ENCODE peak calls at places on chromosomes 16 and 17, in four cellular contexts. U is endothelial cell, R is RWPE1, Q is Peyer's patch. T is an unnamed sample.

GRCh38 chr16:5432166-5432565 is 334.6 kb upstream of the EEF2KMT start:
- DNase-seq in U (no peak), Q (no peak), R (no peak), T (no peak)

GRCh38 chr17:4717791-4718190 is 7.4 kb downstream of the ARRB2 start:
- DNase-seq in U (no peak), Q (no peak), R (no peak), T (no peak)

GRCh38 chr16:82638095-82638798 is 11.5 kb downstream of the CDH13 start:
- DNase-seq in R (peak; percentile 36), U (no peak), Q (no peak), T (no peak)

GRCh38 chr17:77507116-77507885 is 366.5 kb downstream of the SEC14L1 start:
- DNase-seq in R (peak; percentile 39), Q (no peak), U (no peak), T (no peak)

GRCh38 chr16:76639685-76640289 is 362.6 kb downstream of the CNTNAP4 start:
- DNase-seq in U (no peak), Q (no peak), R (peak; percentile 18), T (no peak)

GRCh38 chr17:40122944-40123810 is 1.4 kb downstream of the MSL1 start:
- DNase-seq in R (peak; percentile 60), U (peak; percentile 50), Q (no peak), T (peak; percentile 47)

GRCh38 chr16:55370762-55371482 is 46.9 kb downstream of the IRX6 start:
- DNase-seq in Q (no peak), R (peak; percentile 64), U (peak; percentile 66), T (peak; percentile 19)

GRCh38 chr16:14132696-14133048 is 61.6 kb downstream of the MRTFB start:
- DNase-seq in U (no peak), Q (no peak), R (no peak), T (no peak)

GRCh38 chr17:48995871-48996695 is 1.1 kb upstream of the IGF2BP1 start:
- DNase-seq in U (peak; percentile 93), R (no peak), Q (no peak), T (no peak)

GRCh38 chr17:60594747-60595146 is 5.2 kb upstream of the PPM1D start:
- DNase-seq in Q (no peak), R (no peak), U (no peak), T (no peak)

GRCh38 chr17:27810211-27810901 is 10.0 kb upstream of the NOS2 start:
- DNase-seq in U (no peak), R (no peak), Q (no peak), T (no peak)

GRCh38 chr17:45160505-45161287 is 979 bp upstream of the HEXIM2 start:
- DNase-seq in Q (peak; percentile 65), U (peak; percentile 78), R (no peak), T (no peak)

GRCh38 chr16:82167670-82168069 is 2.4 kb downstream of the MPHOSPH6 start:
- DNase-seq in R (no peak), U (no peak), Q (no peak), T (no peak)

GRCh38 chr16:7513429-7513828 is 180.8 kb downstream of the RBFOX1 start:
- DNase-seq in R (no peak), Q (no peak), U (no peak), T (no peak)

GRCh38 chr16:28063047-28063521 is 430 bp downstream of the GSG1L start:
- DNase-seq in Q (no peak), R (no peak), U (peak; percentile 40), T (peak; percentile 59)

GRCh38 chr17:9367186-9367585 is 208.4 kb downstream of the STX8 start:
- DNase-seq in U (no peak), R (no peak), Q (no peak), T (no peak)

GRCh38 chr16:58442547-58442946 is 50.3 kb downstream of the GINS3 start:
- DNase-seq in U (no peak), Q (no peak), R (no peak), T (no peak)

GRCh38 chr17:31495049-31495885 is 103.8 kb downstream of the RAB11FIP4 start:
- DNase-seq in R (no peak), U (no peak), Q (peak; percentile 74), T (no peak)

GRCh38 chr16:57134982-57135381 is 42.6 kb downstream of the CPNE2 start:
- DNase-seq in R (no peak), Q (peak; percentile 53), U (no peak), T (no peak)

GRCh38 chr16:84599528-84600202 is 18.2 kb downstream of the COTL1 start:
- DNase-seq in R (no peak), U (peak; percentile 69), Q (peak; percentile 84), T (no peak)

GRCh38 chr17:19730829-19731228 is 14.4 kb upstream of the SLC47A2 start:
- DNase-seq in Q (no peak), R (no peak), U (no peak), T (no peak)

GRCh38 chr17:46056800-46057304 is 57.8 kb downstream of the STH start:
- DNase-seq in U (no peak), R (no peak), Q (no peak), T (no peak)

GRCh38 chr17:2749058-2749783 is at the start of gene CCDC92B:
- DNase-seq in R (no peak), U (no peak), Q (no peak), T (peak; percentile 84)

GRCh38 chr16:527015-527903 is at the start of gene CAPN15:
- DNase-seq in Q (peak; percentile 79), R (peak; percentile 69), U (peak; percentile 86), T (no peak)
- TF ChIP-seq CTCF in Q (peak; percentile 67), R (no peak), U (peak; percentile 19), T (no peak)

GRCh38 chr16:87418644-87419043 is 26.5 kb downstream of the MAP1LC3B start:
- DNase-seq in U (no peak), Q (no peak), R (no peak), T (no peak)

GRCh38 chr16:87419971-87420370 is 27.8 kb downstream of the MAP1LC3B start:
- DNase-seq in U (no peak), R (no peak), Q (no peak), T (no peak)

GRCh38 chr16:87421369-87421912 is 29.3 kb downstream of the MAP1LC3B start:
- DNase-seq in Q (no peak), R (no peak), U (no peak), T (no peak)

GRCh38 chr16:87422106-87422505 is 30.0 kb downstream of the MAP1LC3B start:
- DNase-seq in U (no peak), Q (no peak), R (no peak), T (no peak)

DNA sequence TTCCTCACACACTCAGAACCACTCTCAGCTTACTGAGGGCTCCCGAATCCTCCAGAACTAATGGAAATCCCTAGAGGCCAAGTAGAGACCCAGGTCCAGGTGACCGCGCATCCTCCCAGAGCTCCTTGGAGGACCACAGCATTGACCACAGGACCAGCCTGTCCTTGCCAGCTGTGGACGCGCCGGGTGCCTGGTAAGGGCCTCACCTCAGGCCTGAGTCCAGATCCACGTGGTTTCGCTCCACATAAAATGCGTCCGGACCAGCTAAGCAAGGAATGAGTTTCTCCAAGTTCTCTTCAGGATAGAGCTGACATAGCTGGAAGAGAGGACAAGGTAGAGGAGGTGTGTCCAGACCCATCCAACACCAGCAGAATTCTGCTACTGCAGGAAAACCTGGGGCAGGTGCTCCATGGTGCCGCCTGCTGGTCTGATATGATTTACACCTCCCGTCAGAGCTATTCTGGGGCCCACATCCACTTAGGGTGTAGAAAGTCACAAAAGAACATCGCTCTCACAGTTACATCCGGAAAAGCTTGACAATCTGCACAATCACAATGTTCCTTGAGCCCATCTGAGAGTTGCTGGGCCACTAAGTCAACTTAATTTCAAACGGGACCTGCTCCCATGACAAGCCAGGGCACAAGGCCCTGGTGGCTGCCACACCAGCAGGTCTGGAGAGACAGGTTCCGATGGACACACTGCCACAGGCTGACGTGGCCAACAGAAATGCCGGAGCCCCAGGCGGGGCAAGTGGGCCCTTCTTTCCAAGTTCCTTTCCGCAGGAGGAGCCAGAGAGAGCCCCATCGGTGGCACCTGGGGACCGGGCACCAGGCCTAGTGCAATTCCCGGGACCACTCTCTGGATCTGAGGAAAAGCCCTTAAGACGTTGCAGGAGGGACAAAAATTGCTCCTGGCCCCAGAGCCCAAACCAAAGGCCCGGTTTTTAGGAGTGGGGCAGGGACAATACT is 28.5 kb downstream of the MAP1LC3B start:
- DNase-seq in R (no peak), Q (no peak), U (no peak), T (no peak)
- TF ChIP-seq CTCF in R (no peak), Q (peak; percentile 31), U (peak; percentile 25), T (peak; percentile 3)

GRCh38 chr16:3003582-3004270 is 9.0 kb upstream of the CLDN9 start:
- DNase-seq in Q (peak; percentile 95), R (peak; percentile 99), U (peak; percentile 95), T (peak; percentile 94)
- TF ChIP-seq CTCF in Q (peak; percentile 86), R (peak; percentile 86), U (peak; percentile 14), T (peak; percentile 61)

DNA sequence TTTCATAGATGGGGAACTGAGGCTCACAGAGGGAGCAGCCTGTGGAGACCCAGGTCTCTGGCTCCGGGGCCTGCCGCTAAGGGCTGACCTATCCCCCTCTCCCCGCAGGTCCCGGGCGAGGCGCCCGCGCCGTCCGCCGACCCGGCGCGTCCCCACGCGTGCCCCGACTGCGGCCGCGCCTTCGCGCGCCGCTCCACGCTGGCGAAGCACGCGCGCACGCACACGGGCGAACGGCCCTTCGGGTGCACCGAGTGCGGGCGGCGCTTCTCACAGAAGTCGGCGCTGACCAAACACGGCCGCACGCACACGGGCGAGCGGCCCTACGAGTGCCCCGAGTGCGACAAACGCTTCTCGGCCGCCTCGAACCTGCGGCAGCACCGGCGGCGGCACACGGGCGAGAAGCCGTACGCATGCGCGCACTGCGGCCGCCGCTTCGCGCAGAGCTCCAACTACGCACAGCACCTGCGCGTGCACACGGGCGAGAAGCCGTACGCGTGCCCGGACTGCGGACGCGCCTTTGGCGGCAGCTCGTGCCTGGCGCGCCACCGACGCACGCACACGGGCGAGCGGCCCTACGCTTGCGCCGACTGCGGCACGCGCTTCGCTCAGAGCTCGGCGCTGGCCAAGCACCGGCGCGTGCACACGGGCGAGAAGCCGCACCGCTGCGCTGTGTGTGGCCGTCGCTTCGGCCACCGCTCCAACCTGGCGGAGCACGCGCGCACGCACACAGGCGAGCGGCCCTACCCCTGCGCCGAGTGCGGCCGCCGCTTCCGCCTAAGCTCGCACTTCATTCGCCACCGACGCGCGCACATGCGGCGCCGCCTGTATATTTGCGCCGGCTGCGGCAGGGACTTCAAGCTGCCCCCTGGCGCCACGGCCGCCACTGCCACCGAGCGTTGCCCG is 10.3 kb downstream of the ZNF771 start:
- DNase-seq in U (peak; percentile 80), Q (peak; percentile 75), R (peak; percentile 80), T (no peak)
- TF ChIP-seq CTCF in U (no peak), Q (peak; percentile 39), R (no peak), T (no peak)

DNA sequence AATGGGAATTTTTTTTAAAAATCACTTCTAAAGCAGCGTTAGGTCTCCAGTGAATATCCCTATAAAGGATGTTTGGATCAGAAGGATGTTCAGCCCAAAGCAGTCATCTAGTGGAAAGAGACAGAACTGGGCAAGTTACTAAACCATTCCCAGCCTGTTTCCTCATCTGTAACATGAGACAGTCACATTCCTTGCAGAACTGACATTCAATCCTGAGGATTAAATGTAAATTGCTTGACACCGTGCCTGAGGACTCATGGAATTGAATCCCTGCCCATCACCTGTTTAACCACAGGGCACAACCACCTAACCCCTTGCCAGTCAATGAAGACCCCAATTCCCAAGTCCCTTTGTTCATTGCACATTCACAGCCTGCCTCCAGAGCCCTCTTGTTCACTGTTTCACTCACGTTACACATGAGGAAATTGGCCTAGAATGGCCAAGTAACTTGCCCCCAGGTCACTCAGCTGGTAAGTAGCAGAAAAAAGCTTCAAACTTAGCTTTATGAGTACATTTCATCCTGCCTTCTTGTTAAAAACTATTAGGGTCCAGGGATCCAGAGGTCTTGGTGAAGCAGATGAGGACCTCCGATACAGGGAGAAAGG is 1.4 kb downstream of the CMTM2 start:
- DNase-seq in R (peak; percentile 82), U (no peak), Q (no peak), T (no peak)
- TF ChIP-seq CTCF in R (peak; percentile 33), U (no peak), Q (no peak), T (no peak)

GRCh38 chr17:12035713-12036112 is 15.0 kb downstream of the MAP2K4 start:
- DNase-seq in Q (no peak), R (no peak), U (no peak), T (no peak)
- TF ChIP-seq CTCF in Q (no peak), R (no peak), U (no peak), T (no peak)